ENCODE peak calls at places on chromosomes 11 and 22, in seven cellular contexts. H, A, S, O, J, P and Y are unnamed samples.

GRCh38 chr11:74055938-74056337 is 47.1 kb upstream of the UCP3 start:
- DNase-seq in H (no peak), A (no peak), S (no peak), O (no peak), J (no peak), P (no peak), Y (no peak)

GRCh38 chr11:86041975-86042378 is 26.9 kb downstream of the PICALM start:
- DNase-seq in H (no peak), A (no peak), S (peak; percentile 66), O (peak; percentile 73), J (peak; percentile 89), P (peak; percentile 40), Y (no peak)

GRCh38 chr11:2580444-2581050 is 119.2 kb downstream of the KCNQ1OT1 start:
- DNase-seq in H (no peak), A (no peak), S (no peak), O (no peak), J (no peak), P (no peak), Y (no peak)

GRCh38 chr11:97364047-97364446 is 974.2 kb downstream of the JRKL start:
- DNase-seq in H (no peak), A (no peak), S (no peak), O (no peak), J (no peak), P (no peak), Y (no peak)

GRCh38 chr11:70759846-70760245 is 361.5 kb downstream of the CTTN start:
- DNase-seq in H (no peak), A (no peak), S (no peak), O (no peak), J (no peak), P (no peak), Y (no peak)

GRCh38 chr11:125375146-125375545 is 120.9 kb downstream of the FEZ1 start:
- DNase-seq in H (no peak), A (no peak), S (no peak), O (no peak), J (no peak), P (no peak), Y (no peak)

GRCh38 chr11:123374622-123374968 is 55.5 kb upstream of the GRAMD1B start:
- DNase-seq in H (no peak), A (no peak), S (no peak), O (no peak), J (no peak), P (no peak), Y (no peak)

GRCh38 chr11:82268627-82269026 is 465.0 kb downstream of the FAM181B start:
- DNase-seq in H (no peak), A (no peak), S (no peak), O (no peak), J (no peak), P (no peak), Y (no peak)

GRCh38 chr22:31477329-31477728 is 12.3 kb downstream of the EIF4ENIF1 start:
- DNase-seq in H (no peak), A (no peak), S (no peak), O (no peak), J (no peak), P (no peak), Y (no peak)

GRCh38 chr11:85137597-85137996 is 489.5 kb downstream of the DLG2 start:
- DNase-seq in H (no peak), A (no peak), S (no peak), O (no peak), J (no peak), P (no peak), Y (no peak)

GRCh38 chr11:69880803-69881445 is 61.7 kb upstream of the FGF3 start:
- DNase-seq in H (no peak), A (no peak), S (no peak), O (no peak), J (no peak), P (no peak), Y (no peak)

GRCh38 chr11:26649884-26650283 is 72.0 kb downstream of the SLC5A12 start:
- DNase-seq in H (no peak), A (no peak), S (peak; percentile 67), O (peak; percentile 63), J (peak; percentile 14), P (peak; percentile 7), Y (no peak)

GRCh38 chr22:38230108-38230825 is 28.5 kb downstream of the MAFF start:
- DNase-seq in H (peak; percentile 27), A (no peak), S (no peak), O (peak; percentile 62), J (peak; percentile 43), P (peak; percentile 34), Y (no peak)

GRCh38 chr22:47811971-47812370 is 1049.5 kb downstream of the TBC1D22A start:
- DNase-seq in H (no peak), A (no peak), S (no peak), O (no peak), J (no peak), P (no peak), Y (no peak)

GRCh38 chr11:128351168-128351567 is 236.2 kb downstream of the ETS1 start:
- DNase-seq in H (no peak), A (no peak), S (no peak), O (no peak), J (no peak), P (no peak), Y (no peak)

GRCh38 chr22:31829505-31829904 is 75.7 kb downstream of the DEPDC5 start:
- DNase-seq in H (no peak), A (no peak), S (no peak), O (no peak), J (no peak), P (no peak), Y (no peak)

GRCh38 chr11:64545605-64546004 is 45.4 kb upstream of the SLC22A12 start:
- DNase-seq in H (no peak), A (no peak), S (no peak), O (no peak), J (no peak), P (no peak), Y (no peak)

GRCh38 chr11:113862430-113862829 is 12.9 kb downstream of the USP28 start:
- DNase-seq in H (no peak), A (no peak), S (no peak), O (no peak), J (no peak), P (no peak), Y (no peak)

GRCh38 chr11:130431337-130431773 is 2.9 kb upstream of the ADAMTS8 start:
- DNase-seq in H (peak; percentile 56), A (peak; percentile 27), S (peak; percentile 88), O (peak; percentile 64), J (peak; percentile 72), P (peak; percentile 55), Y (no peak)

GRCh38 chr11:103067118-103067517 is 24.8 kb downstream of the DCUN1D5 start:
- DNase-seq in H (no peak), A (no peak), S (no peak), O (no peak), J (no peak), P (no peak), Y (no peak)

GRCh38 chr22:20016734-20017621 is at the start of gene ARVCF:
- DNase-seq in H (peak; percentile 90), A (peak; percentile 84), S (peak; percentile 89), O (peak; percentile 99), J (peak; percentile 94), P (peak; percentile 94), Y (peak; percentile 86)

GRCh38 chr11:1650034-1650917 is 20.7 kb downstream of the KRTAP5-5 start:
- DNase-seq in H (no peak), A (no peak), S (no peak), O (no peak), J (no peak), P (no peak), Y (no peak)

GRCh38 chr11:99117603-99118002 is 96.9 kb downstream of the CNTN5 start:
- DNase-seq in H (no peak), A (no peak), S (no peak), O (no peak), J (no peak), P (no peak), Y (no peak)

GRCh38 chr11:43327987-43328386 is 16.2 kb downstream of the API5 start:
- DNase-seq in H (no peak), A (no peak), S (no peak), O (no peak), J (no peak), P (no peak), Y (no peak)

GRCh38 chr22:30531651-30532608 is 14.6 kb downstream of the SEC14L6 start:
- DNase-seq in H (no peak), A (no peak), S (no peak), O (no peak), J (no peak), P (no peak), Y (no peak)

GRCh38 chr22:46250783-46251125 is 661 bp upstream of the CDPF1 start:
- DNase-seq in H (no peak), A (no peak), S (no peak), O (no peak), J (no peak), P (no peak), Y (no peak)

GRCh38 chr11:134142536-134142935 is 73.7 kb downstream of the JAM3 start:
- DNase-seq in H (no peak), A (no peak), S (no peak), O (no peak), J (no peak), P (no peak), Y (no peak)

GRCh38 chr11:11313426-11313825 is 39.6 kb downstream of the CSNK2A3 start:
- DNase-seq in H (no peak), A (no peak), S (no peak), O (no peak), J (no peak), P (no peak), Y (no peak)